ENCODE peak calls at places on chromosomes 5 and 9, in seven cellular contexts. Y, X, U, Z, Q, L and S are unnamed samples.

GRCh38 chr5:134524219-134524825 is 1.1 kb upstream of the JADE2 start:
- DNase-seq in Y (peak; percentile 70), X (peak; percentile 61), U (peak; percentile 61), Z (peak; percentile 77), Q (peak; percentile 69), L (peak; percentile 56), S (no peak)

GRCh38 chr5:53481887-53482716 is 1.7 kb downstream of the FST start:
- DNase-seq in Y (peak; percentile 82), X (no peak), U (peak; percentile 67), Z (peak; percentile 66), Q (peak; percentile 49), L (no peak), S (peak; percentile 71)

GRCh38 chr9:2127486-2127885 is 112.3 kb downstream of the SMARCA2 start:
- DNase-seq in Y (no peak), X (no peak), U (no peak), Z (peak; percentile 25), Q (no peak), L (no peak), S (peak; percentile 20)

GRCh38 chr5:16582081-16582480 is 34.7 kb downstream of the RETREG1 start:
- DNase-seq in Y (no peak), X (no peak), U (no peak), Z (peak; percentile 43), Q (no peak), L (no peak), S (no peak)

GRCh38 chr9:27489087-27489876 is 34.8 kb upstream of the IFNK start:
- DNase-seq in Y (no peak), X (no peak), U (no peak), Z (no peak), Q (no peak), L (no peak), S (no peak)

GRCh38 chr5:60143912-60144311 is 250.4 kb upstream of the PDE4D start:
- DNase-seq in Y (no peak), X (no peak), U (no peak), Z (no peak), Q (no peak), L (no peak), S (no peak)

GRCh38 chr5:11928909-11929308 is 24.7 kb upstream of the CTNND2 start:
- DNase-seq in Y (no peak), X (no peak), U (no peak), Z (no peak), Q (no peak), L (no peak), S (no peak)

GRCh38 chr9:96141666-96142065 is 160.3 kb downstream of the HSD17B3 start:
- DNase-seq in Y (no peak), X (no peak), U (no peak), Z (no peak), Q (no peak), L (no peak), S (no peak)

GRCh38 chr9:78368236-78368635 is 71.3 kb downstream of the PSAT1 start:
- DNase-seq in Y (no peak), X (no peak), U (no peak), Z (no peak), Q (no peak), L (no peak), S (no peak)

GRCh38 chr9:95316794-95317118 is 753 bp downstream of the FANCC start:
- DNase-seq in Y (peak; percentile 99), X (peak; percentile 4), U (peak; percentile 79), Z (peak; percentile 80), Q (no peak), L (no peak), S (peak; percentile 16)